ENCODE peak calls at places on chromosomes 4 and X, in four cellular contexts. K, Q, F and N are unnamed samples.

GRCh38 chrX:83022020-83022419 is 486.1 kb upstream of the POU3F4 start:
- DNase-seq in K (no peak), Q (no peak), F (peak), N (peak)

GRCh38 chrX:19747672-19748610 is 139.5 kb downstream of the SH3KBP1 start:
- DNase-seq in K (peak), Q (no peak), F (no peak), N (no peak)

GRCh38 chr4:155960522-155960921 is 6.9 kb upstream of the CTSO start:
- DNase-seq in K (peak), Q (peak), F (no peak), N (peak)

GRCh38 chr4:78811034-78811433 is 34.9 kb downstream of the BMP2K start:
- DNase-seq in K (no peak), Q (no peak), F (no peak), N (no peak)

GRCh38 chrX:71542411-71542810 is 9.5 kb downstream of the OGT start:
- DNase-seq in K (no peak), Q (peak), F (peak), N (peak)

GRCh38 chrX:150446151-150446550 is 83.0 kb downstream of the MAMLD1 start:
- DNase-seq in K (no peak), Q (no peak), F (no peak), N (no peak)

GRCh38 chr4:81650871-81651270 is 179.2 kb upstream of the RASGEF1B start:
- DNase-seq in K (no peak), Q (no peak), F (no peak), N (no peak)

GRCh38 chr4:137387924-137388323 is 144.4 kb downstream of the PCDH18 start:
- DNase-seq in K (no peak), Q (peak), F (no peak), N (no peak)

GRCh38 chr4:85901500-85901899 is 426.6 kb downstream of the ARHGAP24 start:
- DNase-seq in K (no peak), Q (peak), F (peak), N (peak)

GRCh38 chrX:49912866-49913265 is 9.5 kb upstream of the CLCN5 start:
- DNase-seq in K (no peak), Q (no peak), F (no peak), N (no peak)